ENCODE peak calls at places on chromosomes 11 and 22, in four cellular contexts. V is NT2/D1, T is HCT116, W is K562. A is an unnamed sample.

GRCh38 chr11:55942785-55943392 is 6.7 kb upstream of the OR5I1 start:
- DNase-seq in V (peak; percentile 57), T (peak; percentile 18), W (peak; percentile 5), A (no peak)

GRCh38 chr11:126499124-126499752 is 143.8 kb downstream of the ST3GAL4 start:
- DNase-seq in V (no peak), W (no peak), T (no peak), A (no peak)

GRCh38 chr11:101914737-101915426 is at the start of gene CEP126:
- DNase-seq in V (peak; percentile 87), W (peak; percentile 84), T (peak; percentile 81), A (peak; percentile 32)

GRCh38 chr22:47064416-47064815 is 302.0 kb downstream of the TBC1D22A start:
- DNase-seq in W (no peak), V (no peak), T (no peak), A (no peak)

GRCh38 chr11:34356576-34356917 is 1.3 kb downstream of the ABTB2 start:
- DNase-seq in T (no peak), W (no peak), V (no peak), A (no peak)

GRCh38 chr22:43326342-43326825 is 16.8 kb downstream of the SCUBE1 start:
- DNase-seq in T (no peak), W (peak; percentile 18), V (no peak), A (no peak)

GRCh38 chr11:67468835-67469811 is at the start of gene TMEM134:
- DNase-seq in T (peak; percentile 82), W (peak; percentile 92), V (peak; percentile 95), A (peak; percentile 57)

GRCh38 chr11:84163115-84163514 is 876.9 kb upstream of the CCDC90B start:
- DNase-seq in T (no peak), V (no peak), W (no peak), A (no peak)

GRCh38 chr11:3894128-3894731 is 38.8 kb downstream of the STIM1 start:
- DNase-seq in V (no peak), T (no peak), W (no peak), A (peak; percentile 91)

GRCh38 chr22:49934144-49934890 is 15.9 kb downstream of the CRELD2 start:
- DNase-seq in V (no peak), T (no peak), W (peak; percentile 45), A (no peak)

GRCh38 chr22:28181332-28181731 is 262.3 kb upstream of the PITPNB start:
- DNase-seq in T (no peak), V (no peak), W (no peak), A (no peak)

GRCh38 chr11:82521427-82521826 is 212.2 kb downstream of the FAM181B start:
- DNase-seq in V (no peak), W (no peak), T (no peak), A (no peak)

GRCh38 chr11:20362481-20362880 is 1.0 kb upstream of the HTATIP2 start:
- DNase-seq in W (no peak), V (no peak), T (no peak), A (no peak)

GRCh38 chr11:124586247-124586860 is 16.6 kb downstream of the OR8A1 start:
- DNase-seq in W (peak; percentile 36), T (peak; percentile 44), V (peak; percentile 48), A (no peak)

GRCh38 chr11:114172055-114172861 is 112.7 kb downstream of the ZBTB16 start:
- DNase-seq in W (no peak), V (no peak), T (no peak), A (no peak)

GRCh38 chr22:36554101-36554500 is 25.1 kb upstream of the EIF3D start:
- DNase-seq in T (no peak), W (no peak), V (no peak), A (no peak)

GRCh38 chr11:128848815-128849455 is 18.2 kb downstream of the KCNJ1 start:
- DNase-seq in W (peak; percentile 63), T (peak; percentile 49), V (peak; percentile 56), A (no peak)

GRCh38 chr22:48140261-48140660 is 1377.8 kb downstream of the TBC1D22A start:
- DNase-seq in V (no peak), T (no peak), W (no peak), A (no peak)

GRCh38 chr22:43911351-43911750 is 12.3 kb upstream of the PNPLA3 start:
- DNase-seq in V (no peak), W (no peak), T (no peak), A (no peak)

GRCh38 chr11:6737872-6738466 is 33.8 kb downstream of the OR2AG2 start:
- DNase-seq in W (peak; percentile 51), T (peak; percentile 43), V (peak; percentile 28), A (no peak)
- TF ChIP-seq ZNF274 in W (no peak), T (no peak), V (no peak), A (no peak)

DNA sequence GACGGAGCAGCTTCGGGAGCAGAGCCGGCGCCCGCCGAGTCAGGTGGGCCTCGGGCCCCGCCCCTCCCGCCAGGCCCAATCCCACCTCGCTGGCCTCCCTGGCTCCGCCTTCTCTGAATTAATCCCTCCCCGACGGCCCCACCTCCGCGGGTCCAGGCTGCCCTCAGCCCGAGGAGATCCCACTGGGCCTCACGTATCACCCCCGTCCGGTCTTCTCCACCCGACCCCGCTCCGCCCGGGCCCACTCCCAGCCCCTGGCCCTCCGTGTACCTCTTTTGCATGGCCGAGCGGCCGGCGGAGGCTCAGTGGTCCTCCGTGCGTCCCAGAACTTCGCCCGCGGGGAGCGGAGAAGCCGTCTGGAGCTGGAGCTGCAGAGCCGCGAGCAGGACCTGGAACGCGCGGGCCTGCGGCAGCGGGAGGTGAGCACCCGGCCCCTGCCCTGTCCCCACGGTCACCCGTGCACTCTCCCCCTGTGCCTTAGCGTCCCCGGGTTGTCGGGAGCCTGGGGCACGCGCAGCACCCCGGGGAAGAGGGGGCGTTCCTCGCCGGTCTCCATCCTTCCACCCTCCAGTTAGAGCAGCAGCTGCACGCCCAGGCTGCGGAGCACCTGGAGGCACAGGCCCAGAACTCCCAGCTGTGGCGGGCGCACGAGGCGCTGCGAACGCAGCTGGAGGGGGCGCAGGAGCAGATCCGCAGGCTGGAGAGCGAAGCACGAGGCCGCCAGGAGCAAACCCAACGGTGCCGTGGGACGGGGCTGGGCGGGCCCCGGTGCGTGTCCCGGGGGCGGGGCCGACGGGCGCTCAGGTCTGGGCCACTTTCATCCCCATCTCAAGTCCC is 2.2 kb upstream of the CD151 start:
- DNase-seq in T (no peak), W (no peak), V (no peak), A (no peak)
- TF ChIP-seq ZNF274 in T (no peak), W (no peak), V (no peak), A (no peak)

DNA sequence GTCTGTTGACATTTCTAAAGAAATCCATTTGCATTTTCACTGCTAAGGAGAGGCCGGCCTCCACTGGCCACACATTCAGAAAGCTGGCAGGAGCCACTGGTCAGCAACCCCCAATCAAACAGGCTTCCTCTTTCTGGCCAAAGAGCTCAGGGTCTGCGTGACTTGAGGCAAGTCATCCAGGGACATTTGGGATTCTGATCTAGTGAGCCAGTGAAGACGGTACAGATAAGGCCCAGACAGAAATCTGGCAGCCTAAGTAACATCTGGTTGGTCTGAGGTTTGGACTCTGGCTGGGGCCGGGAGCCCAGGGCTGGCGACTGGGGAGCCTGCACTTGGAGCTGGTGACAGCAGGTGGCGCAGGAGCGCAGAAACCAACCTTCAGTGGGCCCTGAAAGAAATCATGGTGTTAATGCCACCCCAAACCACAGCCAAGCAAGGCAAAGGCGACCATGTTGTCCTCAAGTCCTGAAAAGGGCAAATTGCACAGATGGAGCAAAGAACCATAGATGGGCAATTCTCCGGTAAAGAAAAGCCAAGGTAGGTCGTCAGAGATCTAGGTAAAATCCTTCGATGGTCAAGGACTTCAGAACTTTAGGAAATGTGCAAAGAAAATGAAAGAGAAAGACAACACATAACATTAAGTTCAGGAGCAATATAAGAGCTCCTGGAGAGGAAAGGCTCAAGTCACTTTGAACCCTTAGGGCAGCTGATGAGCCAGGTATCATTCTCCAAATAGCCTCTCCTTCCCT is 99.4 kb upstream of the BLID start:
- DNase-seq in W (peak; percentile 24), V (peak; percentile 63), T (peak; percentile 51), A (no peak)
- TF ChIP-seq ZNF274 in W (no peak), V (no peak), T (no peak), A (no peak)

GRCh38 chr11:111878385-111878765 is 590 bp downstream of the FDXACB1 start:
- DNase-seq in W (no peak), T (peak; percentile 3), V (no peak), A (no peak)

GRCh38 chr11:111882202-111882601 is 2.9 kb downstream of the CFAP68 start:
- DNase-seq in V (no peak), T (no peak), W (no peak), A (no peak)

GRCh38 chr11:111879637-111879960 is 258 bp downstream of the CFAP68 start:
- DNase-seq in W (no peak), V (no peak), T (no peak), A (no peak)

GRCh38 chr11:111878766-111879636 is at the start of the genes CFAP68 and FDXACB1:
- DNase-seq in T (peak; percentile 98), W (peak; percentile 92), V (peak; percentile 97), A (peak; percentile 93)
- TF ChIP-seq ZNF274 in T (no peak), W (no peak), V (no peak), A (no peak)

A was measured in GM12878.